ENCODE peak calls at places on chromosomes 12 and 14, in ten cellular contexts. W is fibroblast of the aortic adventitia; O is aorta; U is CD4-positive, alpha-beta memory T cell; M is H7; T is ascending aorta; E is esophagus squamous epithelium; A is A673; J is prostate gland; K is CD8-positive, alpha-beta T cell. I is an unnamed sample.

GRCh38 chr14:73209943-73210342 is 27.4 kb upstream of the PAPLN start:
- DNase-seq in E (no peak), M (no peak), K (no peak), A (no peak), W (peak), T (no peak), O (no peak), J (no peak), U (no peak), I (no peak)

GRCh38 chr12:8080131-8080530 is 1.9 kb upstream of the NECAP1 start:
- DNase-seq in U (no peak), M (no peak), W (no peak), E (no peak), K (no peak), J (no peak), O (no peak), A (no peak), T (no peak), I (no peak)

GRCh38 chr14:90704362-90705051 is 111.7 kb downstream of the TTC7B start:
- DNase-seq in T (no peak), E (no peak), J (no peak), K (no peak), U (no peak), A (no peak), O (no peak), M (no peak), W (no peak), I (no peak)

GRCh38 chr12:80218925-80219714 is 119.8 kb downstream of the OTOGL start:
- DNase-seq in E (no peak), W (no peak), O (no peak), T (no peak), A (no peak), J (no peak), K (no peak), U (no peak), M (no peak), I (no peak)

GRCh38 chr14:29810657-29811056 is 117.0 kb downstream of the PRKD1 start:
- DNase-seq in O (no peak), K (no peak), T (no peak), M (no peak), A (peak), W (peak), J (no peak), U (no peak), E (no peak), I (no peak)

GRCh38 chr14:23054000-23054811 is 3.1 kb downstream of the CDH24 start:
- DNase-seq in E (no peak), J (no peak), A (peak), U (no peak), T (no peak), M (peak), K (no peak), O (peak), W (no peak), I (no peak)

GRCh38 chr14:33707751-33708150 is 243.1 kb downstream of the EGLN3 start:
- DNase-seq in E (no peak), M (no peak), A (no peak), J (no peak), U (no peak), W (no peak), K (no peak), T (no peak), O (no peak), I (no peak)

GRCh38 chr14:106308839-106309389 is 782.5 kb downstream of the TMEM121 start:
- DNase-seq in T (no peak), A (peak), U (peak), O (no peak), M (peak), J (no peak), K (peak), W (no peak), E (no peak), I (peak)

GRCh38 chr12:20214286-20214685 is 154.1 kb upstream of the PDE3A start:
- DNase-seq in E (no peak), U (no peak), K (no peak), M (no peak), J (no peak), A (no peak), W (peak), O (no peak), T (no peak), I (no peak)

GRCh38 chr14:105581551-105582341 is 55.4 kb downstream of the TMEM121 start:
- DNase-seq in E (no peak), O (peak), J (no peak), M (peak), K (no peak), T (no peak), W (no peak), U (no peak), A (no peak), I (peak)

GRCh38 chr12:83470749-83471148 is 784.0 kb downstream of the TMTC2 start:
- DNase-seq in M (no peak), E (no peak), O (no peak), T (no peak), K (no peak), J (no peak), U (no peak), W (no peak), A (no peak), I (no peak)

GRCh38 chr14:97350894-97351713 is 553.9 kb downstream of the VRK1 start:
- DNase-seq in W (no peak), A (no peak), J (no peak), U (no peak), K (no peak), E (no peak), M (no peak), T (no peak), O (no peak), I (no peak)

GRCh38 chr12:21296751-21297406 is 37.8 kb downstream of the SLCO1A2 start:
- DNase-seq in W (peak), O (no peak), U (peak), A (peak), M (peak), K (no peak), T (no peak), E (no peak), J (no peak), I (no peak)

GRCh38 chr14:39217214-39217879 is 16.4 kb upstream of the MIA2 start:
- DNase-seq in O (no peak), T (no peak), U (no peak), E (no peak), W (no peak), A (peak), M (no peak), J (no peak), K (no peak), I (no peak)

GRCh38 chr12:48927261-48927660 is 2.0 kb upstream of the FKBP11 start:
- DNase-seq in J (no peak), U (no peak), M (no peak), T (no peak), O (no peak), K (no peak), E (no peak), W (peak), A (no peak), I (no peak)

GRCh38 chr12:7645395-7646177 is 20.1 kb downstream of the APOBEC1 start:
- DNase-seq in A (peak), T (no peak), E (no peak), K (no peak), O (no peak), M (peak), U (peak), J (no peak), W (peak), I (peak)

GRCh38 chr12:46458500-46459106 is 86.0 kb upstream of the SLC38A2 start:
- DNase-seq in A (no peak), O (no peak), W (no peak), K (no peak), E (no peak), T (no peak), M (no peak), U (peak), J (no peak), I (no peak)
- H3K4me3 ChIP-seq in A (no peak), O (no peak), W (no peak), K (peak), E (no peak), T (no peak), M (no peak), U (no peak), J (no peak), I (no peak)

DNA sequence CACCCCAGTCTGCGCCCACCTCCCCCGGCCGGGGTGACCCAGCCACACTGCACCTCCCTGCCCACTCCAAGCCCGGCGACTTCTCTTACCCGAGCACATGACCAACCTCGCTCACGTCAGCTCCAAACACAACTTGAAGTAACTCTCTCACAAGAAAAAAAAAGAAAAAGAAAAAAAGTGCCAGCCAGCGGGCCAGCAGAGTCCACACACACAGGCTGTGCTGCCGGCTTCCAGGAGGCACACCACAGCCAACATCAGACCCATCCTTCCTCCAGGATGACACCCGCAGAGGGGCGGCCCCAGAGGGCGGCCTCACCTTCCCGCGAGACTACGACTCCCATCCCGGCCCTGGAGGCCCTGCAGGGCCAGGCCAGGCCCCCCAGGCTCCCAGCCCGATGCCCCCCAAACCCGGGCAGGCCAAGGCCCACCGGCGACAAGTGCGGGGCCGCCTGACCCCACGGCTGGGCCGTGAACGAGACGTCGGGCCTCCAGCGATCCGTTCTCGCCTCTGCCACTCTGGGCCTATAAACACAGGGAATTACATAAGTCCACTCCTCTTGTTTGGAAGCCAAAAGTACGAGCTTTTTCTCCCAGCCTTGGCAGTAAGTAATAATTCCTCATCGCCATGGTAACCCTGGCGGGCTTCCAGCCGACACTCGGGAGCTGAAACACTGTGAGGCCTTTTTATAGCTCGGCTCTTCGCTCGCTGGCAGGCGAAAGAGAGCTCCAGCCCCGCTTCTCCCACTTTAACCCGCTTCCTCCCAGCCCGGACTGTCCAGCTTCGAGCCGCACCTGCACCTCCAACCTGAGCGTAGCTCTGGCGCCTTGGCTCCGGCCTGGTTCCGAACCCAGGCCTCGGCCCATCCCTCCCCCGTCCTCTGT is 49.1 kb downstream of the NCOR2 start:
- DNase-seq in O (peak), K (no peak), M (peak), A (peak), J (peak), U (no peak), T (peak), E (peak), W (peak), I (peak)
- H3K4me3 ChIP-seq in O (no peak), K (no peak), M (no peak), A (peak), J (peak), U (no peak), T (peak), E (peak), W (peak), I (peak)

GRCh38 chr12:14482886-14483285 is 84.8 kb downstream of the PLBD1 start:
- DNase-seq in T (no peak), U (no peak), K (no peak), W (no peak), A (no peak), M (no peak), E (no peak), J (no peak), O (no peak), I (no peak)

GRCh38 chr12:14482361-14482760 is 85.3 kb downstream of the PLBD1 start:
- DNase-seq in T (no peak), K (no peak), J (no peak), M (no peak), U (no peak), E (no peak), W (no peak), A (no peak), O (no peak), I (no peak)

GRCh38 chr12:14479004-14479403 is 88.7 kb downstream of the PLBD1 start:
- DNase-seq in M (no peak), T (no peak), J (no peak), K (no peak), E (no peak), U (no peak), O (no peak), A (no peak), W (no peak), I (no peak)

DNA sequence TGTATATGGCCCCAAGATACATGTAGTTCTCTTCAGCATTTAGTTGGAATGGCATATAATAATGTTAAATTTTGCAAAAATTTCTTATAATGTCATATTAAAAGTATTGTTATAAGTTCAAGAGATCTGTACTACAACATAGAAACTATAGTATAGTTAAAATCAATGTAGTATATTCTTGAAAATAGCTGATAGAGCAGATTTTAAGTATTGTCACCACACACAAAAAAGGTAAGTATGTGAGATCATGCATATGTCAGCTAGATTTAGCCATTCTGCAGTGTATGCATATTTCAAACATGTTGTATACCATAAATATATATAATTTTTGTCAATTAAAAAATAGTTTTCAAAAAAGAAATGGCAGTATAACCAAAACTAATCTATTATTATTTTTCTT is 86.5 kb downstream of the PLBD1 start:
- DNase-seq in W (no peak), J (no peak), A (no peak), M (no peak), E (no peak), K (no peak), O (no peak), U (no peak), T (no peak), I (no peak)
- H3K4me3 ChIP-seq in W (no peak), J (no peak), A (no peak), M (no peak), E (no peak), K (no peak), O (no peak), U (no peak), T (no peak), I (no peak)

GRCh38 chr12:118307069-118307954 is 65.4 kb downstream of the TAOK3 start:
- DNase-seq in O (no peak), T (no peak), M (no peak), K (no peak), U (no peak), E (no peak), A (peak), J (no peak), W (peak), I (no peak)
- H3K4me3 ChIP-seq in O (peak), T (peak), M (no peak), K (no peak), U (no peak), E (no peak), A (peak), J (no peak), W (peak), I (no peak)

GRCh38 chr12:76762556-76762955 is 1.4 kb upstream of the ZDHHC17 start:
- DNase-seq in T (no peak), E (no peak), K (no peak), U (no peak), M (peak), J (no peak), A (peak), W (peak), O (no peak), I (no peak)
- H3K4me3 ChIP-seq in T (no peak), E (no peak), K (no peak), U (no peak), M (no peak), J (no peak), A (peak), W (no peak), O (no peak), I (no peak)

GRCh38 chr14:65966188-65966587 is 520.0 kb upstream of the CCDC196 start:
- DNase-seq in O (no peak), A (no peak), E (no peak), M (no peak), W (no peak), U (no peak), T (no peak), J (no peak), K (no peak), I (no peak)
- H3K4me3 ChIP-seq in O (no peak), A (no peak), E (no peak), M (no peak), W (no peak), U (no peak), T (no peak), J (no peak), K (no peak), I (no peak)

GRCh38 chr14:96255501-96256366 is at the start of gene BDKRB1:
- DNase-seq in E (no peak), J (no peak), U (no peak), O (no peak), A (no peak), M (no peak), T (no peak), K (no peak), W (peak), I (peak)
- H3K4me3 ChIP-seq in E (peak), J (no peak), U (no peak), O (no peak), A (no peak), M (no peak), T (no peak), K (no peak), W (peak), I (no peak)